ENCODE peak calls at places on chromosomes 5 and 9, in five cellular contexts. T is stimulated activated naive CD8-positive, alpha-beta T cell treated with anti-CD3 and anti-CD28 coated beads, Interleukin-15, Interleukin-2, amounts not matched to agents 100 U/mL and 50 U/mL, for 24 hours; L is natural killer cell; Y is SK-N-SH treated with all-trans-retinoic acid at 6 μM for 48 hours; B is heart right ventricle. I is an unnamed sample.

GRCh38 chr9:116124472-116125040 is 29.0 kb upstream of the PAPPA start:
- ATAC-seq in L (no peak), Y (no peak), T (no peak), B (no peak), I (no peak)

GRCh38 chr9:124671861-124672260 is 99.2 kb downstream of the NR6A1 start:
- ATAC-seq in T (no peak), B (no peak), Y (no peak), L (no peak), I (no peak)

GRCh38 chr5:173714551-173715428 is 98.3 kb upstream of the BOD1 start:
- ATAC-seq in Y (peak; percentile 73), T (peak; percentile 29), L (peak; percentile 37), B (no peak), I (peak; percentile 43)

GRCh38 chr5:174533127-174533453 is 191.3 kb upstream of the MSX2 start:
- ATAC-seq in Y (peak; percentile 28), B (no peak), L (no peak), T (no peak), I (no peak)

GRCh38 chr5:172266676-172267092 is 16.9 kb downstream of the UBTD2 start:
- ATAC-seq in Y (no peak), L (no peak), T (no peak), B (peak; percentile 22), I (no peak)

GRCh38 chr9:20835364-20836286 is 151.6 kb downstream of the FOCAD start:
- ATAC-seq in B (no peak), T (no peak), L (no peak), Y (no peak), I (no peak)

GRCh38 chr5:71653119-71653518 is 66.0 kb upstream of the CARTPT start:
- ATAC-seq in Y (no peak), L (no peak), T (no peak), B (peak; percentile 76), I (peak; percentile 74)

GRCh38 chr9:77731008-77731698 is 83.0 kb upstream of the GNA14 start:
- ATAC-seq in L (no peak), B (no peak), T (no peak), Y (peak; percentile 37), I (no peak)

GRCh38 chr5:612498-613424 is 621 bp downstream of the CEP72 start:
- ATAC-seq in B (no peak), T (peak; percentile 29), L (peak; percentile 20), Y (peak; percentile 39), I (peak; percentile 18)

GRCh38 chr5:174801798-174802197 is 77.4 kb downstream of the MSX2 start:
- ATAC-seq in L (no peak), Y (no peak), B (no peak), T (no peak), I (peak; percentile 25)

GRCh38 chr9:128696923-128697707 is 5.2 kb upstream of the PKN3 start:
- ATAC-seq in Y (peak; percentile 13), L (no peak), B (no peak), T (no peak), I (no peak)